ENCODE peak calls at places on chromosome 4, in five cellular contexts. I is esophagus muscularis mucosa, N is HepG2, E is endothelial cell of umbilical vein, F is sigmoid colon. M is an unnamed sample.

GRCh38 chr4:7140692-7141069 is 51.7 kb upstream of the SORCS2 start:
- DNase-seq in I (no peak), E (no peak), F (no peak), N (no peak), M (no peak)

GRCh38 chr4:58587856-58588255 is 1477.7 kb upstream of the IGFBP7 start:
- DNase-seq in N (peak), I (no peak), F (no peak), E (no peak), M (no peak)

GRCh38 chr4:89765966-89766365 is 71.0 kb downstream of the SNCA start:
- DNase-seq in N (no peak), E (peak), I (no peak), F (no peak), M (no peak)

GRCh38 chr4:150501983-150502382 is 80.0 kb upstream of the MAB21L2 start:
- DNase-seq in F (no peak), I (no peak), E (no peak), N (no peak), M (no peak)

GRCh38 chr4:242121-242848 is 63.0 kb downstream of the ZNF732 start:
- DNase-seq in I (no peak), F (peak), N (peak), E (peak), M (peak)

GRCh38 chr4:93317046-93317445 is 511.5 kb upstream of the ATOH1 start:
- DNase-seq in E (no peak), F (no peak), N (no peak), I (no peak), M (no peak)

GRCh38 chr4:20255251-20255586 is 3.5 kb downstream of the SLIT2 start:
- DNase-seq in N (no peak), E (peak), F (no peak), I (no peak), M (no peak)

GRCh38 chr4:25951390-25951952 is 37.5 kb downstream of the SMIM20 start:
- DNase-seq in N (no peak), E (no peak), I (no peak), F (no peak), M (no peak)

GRCh38 chr4:82422616-82423015 is 7.6 kb downstream of the HNRNPDL start:
- DNase-seq in I (no peak), N (no peak), F (no peak), E (no peak), M (no peak)

GRCh38 chr4:7103599-7104365 is 35.9 kb upstream of the GRPEL1 start:
- DNase-seq in I (no peak), E (peak), F (peak), N (peak), M (peak)

GRCh38 chr4:118398226-118399090 is 45.7 kb upstream of the PRSS12 start:
- DNase-seq in I (no peak), E (no peak), F (no peak), N (no peak), M (no peak)

GRCh38 chr4:121177238-121178137 is 13.4 kb upstream of the TNIP3 start:
- DNase-seq in N (no peak), E (no peak), I (no peak), F (no peak), M (no peak)

GRCh38 chr4:123397276-123398150 is 918 bp downstream of the SPRY1 start:
- DNase-seq in N (peak), I (no peak), E (peak), F (peak), M (peak)

GRCh38 chr4:160283081-160283480 is 1180.2 kb downstream of the RAPGEF2 start:
- DNase-seq in I (no peak), F (no peak), E (no peak), N (no peak), M (no peak)
- TF ChIP-seq CTCF in I (no peak), F (no peak), E (no peak), N (no peak), M (no peak)

DNA sequence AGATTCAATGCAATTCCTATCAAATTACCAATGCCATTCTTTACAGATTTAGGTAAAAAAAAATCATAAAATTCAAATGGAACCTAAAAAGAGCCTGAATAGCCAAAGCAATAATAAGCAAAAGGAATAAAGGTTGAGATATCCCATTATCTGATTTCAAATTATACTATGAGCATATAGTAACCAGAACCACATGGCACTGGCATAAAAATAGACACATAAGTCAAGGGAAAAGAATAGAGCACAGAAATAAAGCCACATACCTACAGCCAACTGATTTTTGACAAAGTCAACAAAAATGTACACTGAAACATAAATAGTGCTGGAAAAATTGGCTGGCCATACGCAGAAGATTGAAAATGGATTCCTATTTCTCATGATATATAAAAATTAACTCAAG is 853.7 kb downstream of the FAT4 start:
- DNase-seq in E (no peak), N (no peak), F (no peak), I (no peak), M (no peak)
- TF ChIP-seq POLR2AphosphoS5 in E (no peak), N (no peak), F (no peak), I (no peak), M (no peak)

GRCh38 chr4:77538574-77539157 is 67.0 kb upstream of the CXCL13 start:
- DNase-seq in N (peak), F (no peak), I (no peak), E (peak), M (no peak)
- H3K27ac ChIP-seq in N (no peak), F (no peak), I (no peak), E (no peak), M (peak)

GRCh38 chr4:175531405-175532091 is 280.5 kb downstream of the GPM6A start:
- DNase-seq in N (no peak), I (no peak), F (no peak), E (no peak), M (no peak)

GRCh38 chr4:175540151-175540550 is 271.9 kb downstream of the GPM6A start:
- DNase-seq in I (no peak), F (no peak), N (no peak), E (no peak), M (no peak)

GRCh38 chr4:175539498-175539897 is 272.6 kb downstream of the GPM6A start:
- DNase-seq in F (no peak), E (no peak), N (no peak), I (no peak), M (no peak)

GRCh38 chr4:175540732-175541131 is 271.3 kb downstream of the GPM6A start:
- DNase-seq in F (no peak), E (no peak), I (no peak), N (no peak), M (no peak)

DNA sequence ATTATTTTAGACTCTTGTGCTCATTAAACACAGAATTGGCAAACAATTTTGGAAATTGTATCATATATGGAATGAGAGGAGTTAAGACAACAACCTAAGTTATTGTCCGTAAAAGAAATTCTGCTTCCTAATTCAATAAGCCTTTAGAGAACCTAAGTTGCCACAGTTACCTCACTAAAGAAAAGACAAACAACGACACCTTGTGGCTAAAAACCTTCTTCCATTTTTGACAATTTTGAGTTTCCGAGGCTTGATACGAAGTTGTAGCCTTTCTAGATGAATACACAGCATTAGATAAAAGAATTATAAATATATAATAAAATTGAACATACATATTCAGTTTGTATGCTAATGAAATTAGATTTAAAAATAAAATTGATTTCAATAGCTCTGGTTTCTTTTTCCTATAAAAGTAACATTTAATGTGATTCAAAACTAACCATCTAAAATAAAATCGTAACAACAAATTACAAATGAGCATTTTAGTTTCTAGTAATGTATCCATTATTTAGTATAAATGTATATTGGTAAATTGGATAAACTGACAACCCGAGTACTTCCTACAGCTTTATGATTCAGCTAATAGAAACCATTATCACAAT is 275.1 kb downstream of the GPM6A start:
- DNase-seq in N (peak), I (no peak), F (no peak), E (no peak), M (no peak)
- TF ChIP-seq CTCF in N (peak), I (peak), F (no peak), E (no peak), M (peak)

GRCh38 chr4:88021824-88022223 is 14.4 kb downstream of the PKD2 start:
- DNase-seq in I (no peak), N (no peak), E (no peak), F (no peak), M (no peak)

GRCh38 chr4:88014506-88014905 is 7.1 kb downstream of the PKD2 start:
- DNase-seq in N (no peak), I (no peak), E (no peak), F (no peak), M (no peak)

GRCh38 chr4:88015659-88016295 is 8.3 kb downstream of the PKD2 start:
- DNase-seq in N (no peak), E (no peak), I (no peak), F (no peak), M (no peak)

GRCh38 chr4:88018471-88018870 is 11.0 kb downstream of the PKD2 start:
- DNase-seq in N (no peak), E (no peak), I (no peak), F (peak), M (no peak)

DNA sequence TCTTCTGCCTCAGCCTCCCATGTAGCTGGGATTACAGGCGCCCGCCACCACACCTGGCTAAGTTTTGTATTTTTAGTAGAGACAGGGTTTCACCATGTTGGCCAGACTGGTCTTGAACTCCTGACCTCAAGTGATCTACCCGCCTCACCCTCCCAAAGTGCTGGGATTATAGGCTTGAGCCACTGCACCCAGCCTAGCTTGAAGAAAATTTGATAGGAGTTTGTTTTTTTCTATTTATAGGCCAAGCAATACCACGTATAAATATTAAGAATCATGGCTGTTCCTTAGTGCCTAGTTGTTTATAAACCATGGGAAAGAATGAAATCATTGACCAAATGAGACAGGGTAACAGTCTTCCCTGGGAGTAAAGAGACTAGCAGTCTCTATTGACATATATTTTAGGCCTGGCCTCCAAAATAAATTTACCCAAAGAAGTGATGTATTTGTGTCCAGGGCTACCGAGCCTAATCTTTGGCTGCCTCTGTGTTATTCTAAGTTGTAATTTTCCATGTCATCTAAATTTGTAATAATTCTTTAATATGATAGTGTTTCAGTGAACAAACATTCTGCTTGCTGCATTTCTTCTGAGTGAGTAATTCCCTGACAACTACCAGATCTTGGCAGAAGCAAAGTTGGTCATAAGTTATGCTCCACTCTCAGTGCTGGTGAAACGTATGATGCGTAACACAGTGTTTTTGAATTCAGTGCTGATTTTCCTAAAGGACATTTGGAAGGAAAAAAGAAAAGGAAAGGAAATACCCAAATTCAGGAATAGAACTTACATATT is 10.3 kb downstream of the PKD2 start:
- DNase-seq in E (peak), F (peak), N (no peak), I (no peak), M (no peak)
- TF ChIP-seq POLR2AphosphoS5 in E (no peak), F (peak), N (no peak), I (peak), M (no peak)

M was measured in spleen.